ENCODE peak calls at places on chromosomes 3 and 15, in ten cellular contexts. One of them, this sample, is unnamed.

GRCh38 chr3:111073186-111073585 is 1.6 kb downstream of the NECTIN3 start:
- DNase-seq in GM23338: no peak
- DNase-seq in B cell: no peak
- DNase-seq in BJ: no peak
- DNase-seq in epithelial cell of esophagus: peak
- DNase-seq in GM12865: no peak
- DNase-seq in IMR-90: peak
- DNase-seq in left lung: no peak
- DNase-seq in fibroblast of the aortic adventitia: peak
- DNase-seq in progenitor cell of endocrine pancreas: no peak
- DNase-seq in this sample: no peak

GRCh38 chr3:187831125-187832051 is 86.1 kb upstream of the BCL6 start:
- DNase-seq in GM23338: no peak
- DNase-seq in fibroblast of the aortic adventitia: no peak
- DNase-seq in epithelial cell of esophagus: no peak
- DNase-seq in left lung: no peak
- DNase-seq in BJ: no peak
- DNase-seq in B cell: no peak
- DNase-seq in IMR-90: peak
- DNase-seq in progenitor cell of endocrine pancreas: no peak
- DNase-seq in GM12865: no peak
- DNase-seq in this sample: no peak

GRCh38 chr3:136932518-136932917 is 25.3 kb upstream of the IL20RB start:
- DNase-seq in progenitor cell of endocrine pancreas: no peak
- DNase-seq in GM12865: peak
- DNase-seq in BJ: no peak
- DNase-seq in GM23338: no peak
- DNase-seq in epithelial cell of esophagus: peak
- DNase-seq in fibroblast of the aortic adventitia: no peak
- DNase-seq in IMR-90: peak
- DNase-seq in B cell: no peak
- DNase-seq in left lung: no peak
- DNase-seq in this sample: no peak

GRCh38 chr15:45867281-45867680 is 232.5 kb downstream of the SQOR start:
- DNase-seq in epithelial cell of esophagus: peak
- DNase-seq in GM12865: no peak
- DNase-seq in GM23338: no peak
- DNase-seq in BJ: no peak
- DNase-seq in progenitor cell of endocrine pancreas: no peak
- DNase-seq in B cell: no peak
- DNase-seq in left lung: no peak
- DNase-seq in fibroblast of the aortic adventitia: no peak
- DNase-seq in IMR-90: no peak
- DNase-seq in this sample: no peak

GRCh38 chr3:28125342-28125741 is 116.1 kb upstream of the CMC1 start:
- DNase-seq in GM23338: no peak
- DNase-seq in BJ: no peak
- DNase-seq in left lung: no peak
- DNase-seq in GM12865: no peak
- DNase-seq in progenitor cell of endocrine pancreas: no peak
- DNase-seq in fibroblast of the aortic adventitia: no peak
- DNase-seq in B cell: no peak
- DNase-seq in IMR-90: no peak
- DNase-seq in epithelial cell of esophagus: no peak
- DNase-seq in this sample: no peak

GRCh38 chr3:111971533-111971932 is 7.3 kb upstream of the ABHD10 start:
- DNase-seq in epithelial cell of esophagus: no peak
- DNase-seq in IMR-90: no peak
- DNase-seq in B cell: no peak
- DNase-seq in GM23338: no peak
- DNase-seq in progenitor cell of endocrine pancreas: no peak
- DNase-seq in GM12865: no peak
- DNase-seq in BJ: no peak
- DNase-seq in left lung: no peak
- DNase-seq in fibroblast of the aortic adventitia: no peak
- DNase-seq in this sample: no peak

GRCh38 chr3:130386604-130387263 is 41.3 kb downstream of the COL6A5 start:
- DNase-seq in GM23338: no peak
- DNase-seq in left lung: no peak
- DNase-seq in progenitor cell of endocrine pancreas: no peak
- DNase-seq in epithelial cell of esophagus: peak
- DNase-seq in fibroblast of the aortic adventitia: peak
- DNase-seq in IMR-90: peak
- DNase-seq in BJ: no peak
- DNase-seq in GM12865: no peak
- DNase-seq in B cell: no peak
- DNase-seq in this sample: no peak

GRCh38 chr15:56821721-56822425 is 88.6 kb upstream of the ZNF280D start:
- DNase-seq in GM12865: peak
- DNase-seq in B cell: peak
- DNase-seq in left lung: peak
- DNase-seq in GM23338: peak
- DNase-seq in epithelial cell of esophagus: peak
- DNase-seq in IMR-90: peak
- DNase-seq in fibroblast of the aortic adventitia: peak
- DNase-seq in progenitor cell of endocrine pancreas: peak
- DNase-seq in BJ: no peak
- DNase-seq in this sample: peak

GRCh38 chr3:30486386-30486785 is 120.0 kb upstream of the TGFBR2 start:
- DNase-seq in progenitor cell of endocrine pancreas: no peak
- DNase-seq in left lung: no peak
- DNase-seq in fibroblast of the aortic adventitia: no peak
- DNase-seq in GM12865: no peak
- DNase-seq in IMR-90: no peak
- DNase-seq in BJ: no peak
- DNase-seq in B cell: no peak
- DNase-seq in GM23338: no peak
- DNase-seq in epithelial cell of esophagus: no peak
- DNase-seq in this sample: no peak

GRCh38 chr3:114362815-114363214 is 69.0 kb downstream of the TIGIT start:
- DNase-seq in fibroblast of the aortic adventitia: peak
- DNase-seq in IMR-90: peak
- DNase-seq in GM12865: peak
- DNase-seq in B cell: no peak
- DNase-seq in epithelial cell of esophagus: peak
- DNase-seq in left lung: no peak
- DNase-seq in GM23338: peak
- DNase-seq in BJ: no peak
- DNase-seq in progenitor cell of endocrine pancreas: no peak
- DNase-seq in this sample: no peak

GRCh38 chr3:21962456-21962855 is 211.4 kb upstream of the ZNF385D start:
- DNase-seq in B cell: no peak
- DNase-seq in GM12865: no peak
- DNase-seq in BJ: no peak
- DNase-seq in IMR-90: peak
- DNase-seq in progenitor cell of endocrine pancreas: no peak
- DNase-seq in epithelial cell of esophagus: no peak
- DNase-seq in fibroblast of the aortic adventitia: peak
- DNase-seq in GM23338: no peak
- DNase-seq in left lung: no peak
- DNase-seq in this sample: no peak

GRCh38 chr15:73633991-73634495 is 854 bp upstream of the NPTN start:
- DNase-seq in GM12865: no peak
- DNase-seq in GM23338: no peak
- DNase-seq in fibroblast of the aortic adventitia: peak
- DNase-seq in progenitor cell of endocrine pancreas: no peak
- DNase-seq in IMR-90: peak
- DNase-seq in left lung: no peak
- DNase-seq in BJ: peak
- DNase-seq in B cell: no peak
- DNase-seq in epithelial cell of esophagus: peak
- DNase-seq in this sample: no peak

GRCh38 chr3:11211531-11212300 is 57.4 kb downstream of the HRH1 start:
- DNase-seq in B cell: no peak
- DNase-seq in GM23338: peak
- DNase-seq in IMR-90: peak
- DNase-seq in progenitor cell of endocrine pancreas: no peak
- DNase-seq in BJ: no peak
- DNase-seq in left lung: no peak
- DNase-seq in epithelial cell of esophagus: no peak
- DNase-seq in fibroblast of the aortic adventitia: peak
- DNase-seq in GM12865: no peak
- DNase-seq in this sample: no peak

GRCh38 chr3:18223591-18224338 is 201.4 kb downstream of the SATB1 start:
- DNase-seq in epithelial cell of esophagus: no peak
- DNase-seq in IMR-90: no peak
- DNase-seq in GM23338: no peak
- DNase-seq in BJ: no peak
- DNase-seq in progenitor cell of endocrine pancreas: no peak
- DNase-seq in GM12865: peak
- DNase-seq in B cell: peak
- DNase-seq in left lung: no peak
- DNase-seq in fibroblast of the aortic adventitia: no peak
- DNase-seq in this sample: no peak

DNA sequence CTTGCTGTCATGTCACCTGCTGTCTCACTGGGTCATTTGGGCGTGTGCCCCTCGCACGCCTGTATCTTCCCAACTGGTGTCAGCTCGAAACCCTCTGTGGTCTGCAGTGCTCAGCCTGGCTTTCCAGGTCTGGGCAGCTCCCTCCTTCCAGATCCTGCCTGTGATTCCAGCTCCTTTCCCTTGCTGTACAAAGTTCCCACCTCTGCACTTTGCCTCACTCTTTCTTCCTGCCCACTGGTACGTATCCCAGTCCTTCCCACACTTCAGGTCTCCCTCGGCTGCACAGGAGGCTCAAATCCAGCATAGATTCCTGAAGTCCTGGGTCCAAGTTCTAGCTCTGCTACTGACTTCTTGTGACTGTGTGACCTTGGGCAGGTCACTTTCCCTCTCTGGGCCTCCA is 2.1 kb upstream of the PAQR5 start:
- DNase-seq in epithelial cell of esophagus: no peak
- DNase-seq in fibroblast of the aortic adventitia: no peak
- DNase-seq in GM12865: no peak
- DNase-seq in GM23338: no peak
- DNase-seq in BJ: no peak
- DNase-seq in left lung: no peak
- DNase-seq in IMR-90: no peak
- DNase-seq in progenitor cell of endocrine pancreas: no peak
- DNase-seq in B cell: no peak
- DNase-seq in this sample: no peak
- TF ChIP-seq CTCF in epithelial cell of esophagus: no peak
- TF ChIP-seq CTCF in fibroblast of the aortic adventitia: no peak
- TF ChIP-seq CTCF in GM12865: no peak
- TF ChIP-seq CTCF in GM23338: no peak
- TF ChIP-seq CTCF in BJ: no peak
- TF ChIP-seq CTCF in left lung: no peak
- TF ChIP-seq CTCF in IMR-90: no peak
- TF ChIP-seq CTCF in progenitor cell of endocrine pancreas: no peak
- TF ChIP-seq CTCF in B cell: no peak
- TF ChIP-seq CTCF in this sample: no peak

GRCh38 chr15:82995938-82996337 is 9.9 kb downstream of the RAMAC start:
- DNase-seq in B cell: no peak
- DNase-seq in epithelial cell of esophagus: peak
- DNase-seq in GM23338: no peak
- DNase-seq in progenitor cell of endocrine pancreas: no peak
- DNase-seq in BJ: no peak
- DNase-seq in GM12865: no peak
- DNase-seq in fibroblast of the aortic adventitia: no peak
- DNase-seq in IMR-90: peak
- DNase-seq in left lung: no peak
- DNase-seq in this sample: no peak
- TF ChIP-seq CTCF in B cell: no peak
- TF ChIP-seq CTCF in epithelial cell of esophagus: no peak
- TF ChIP-seq CTCF in GM23338: no peak
- TF ChIP-seq CTCF in progenitor cell of endocrine pancreas: no peak
- TF ChIP-seq CTCF in BJ: no peak
- TF ChIP-seq CTCF in GM12865: no peak
- TF ChIP-seq CTCF in fibroblast of the aortic adventitia: no peak
- TF ChIP-seq CTCF in IMR-90: no peak
- TF ChIP-seq CTCF in left lung: no peak
- TF ChIP-seq CTCF in this sample: no peak

DNA sequence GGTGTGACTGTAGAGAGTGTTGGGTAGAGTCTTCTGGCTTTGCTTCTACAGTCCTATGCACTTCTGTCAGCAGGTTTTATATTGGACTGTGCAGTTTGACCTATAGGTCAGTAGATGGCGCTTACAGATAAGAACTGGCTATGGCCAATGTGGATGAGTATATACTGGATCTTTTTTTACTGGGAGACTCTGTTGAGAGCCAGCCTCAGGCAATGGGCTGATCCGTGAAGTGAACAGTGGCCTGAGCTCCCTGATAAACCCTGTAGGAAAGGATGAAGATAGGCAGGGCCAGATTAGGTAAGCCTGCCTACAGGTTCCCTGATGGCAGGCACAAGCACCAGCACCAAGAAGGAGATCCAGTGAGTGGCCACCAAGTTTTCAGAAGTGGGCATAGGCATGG is 325.9 kb upstream of the SGO1 start:
- DNase-seq in B cell: no peak
- DNase-seq in BJ: peak
- DNase-seq in IMR-90: peak
- DNase-seq in fibroblast of the aortic adventitia: peak
- DNase-seq in left lung: no peak
- DNase-seq in epithelial cell of esophagus: peak
- DNase-seq in GM12865: peak
- DNase-seq in GM23338: peak
- DNase-seq in progenitor cell of endocrine pancreas: no peak
- DNase-seq in this sample: no peak
- TF ChIP-seq CTCF in B cell: peak
- TF ChIP-seq CTCF in BJ: peak
- TF ChIP-seq CTCF in IMR-90: peak
- TF ChIP-seq CTCF in fibroblast of the aortic adventitia: peak
- TF ChIP-seq CTCF in left lung: peak
- TF ChIP-seq CTCF in epithelial cell of esophagus: peak
- TF ChIP-seq CTCF in GM12865: peak
- TF ChIP-seq CTCF in GM23338: peak
- TF ChIP-seq CTCF in progenitor cell of endocrine pancreas: peak
- TF ChIP-seq CTCF in this sample: peak

DNA sequence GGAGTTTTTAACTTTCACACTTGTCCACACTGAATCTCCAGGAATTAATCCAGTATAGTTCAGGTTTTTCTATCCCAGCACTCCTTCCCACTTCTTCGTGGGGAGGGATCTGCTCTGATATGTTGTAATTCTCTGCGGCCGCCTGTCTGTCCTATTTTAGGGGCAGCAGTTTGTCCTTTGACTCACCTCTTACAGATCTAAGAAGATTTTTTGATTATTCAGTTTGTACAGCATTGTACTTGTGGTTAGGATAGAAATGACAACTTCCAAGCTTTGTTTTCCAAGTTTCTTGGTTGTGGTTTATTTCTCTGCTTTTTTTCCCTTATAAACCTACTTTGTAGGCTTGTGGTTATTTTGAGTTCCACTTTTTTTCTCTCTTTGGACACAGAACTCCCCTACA is 601.7 kb downstream of the SI start:
- DNase-seq in BJ: no peak
- DNase-seq in fibroblast of the aortic adventitia: no peak
- DNase-seq in GM23338: no peak
- DNase-seq in progenitor cell of endocrine pancreas: no peak
- DNase-seq in B cell: no peak
- DNase-seq in epithelial cell of esophagus: no peak
- DNase-seq in left lung: no peak
- DNase-seq in IMR-90: no peak
- DNase-seq in GM12865: no peak
- DNase-seq in this sample: no peak
- TF ChIP-seq CTCF in BJ: no peak
- TF ChIP-seq CTCF in fibroblast of the aortic adventitia: no peak
- TF ChIP-seq CTCF in GM23338: no peak
- TF ChIP-seq CTCF in progenitor cell of endocrine pancreas: no peak
- TF ChIP-seq CTCF in B cell: no peak
- TF ChIP-seq CTCF in epithelial cell of esophagus: no peak
- TF ChIP-seq CTCF in left lung: no peak
- TF ChIP-seq CTCF in IMR-90: no peak
- TF ChIP-seq CTCF in GM12865: no peak
- TF ChIP-seq CTCF in this sample: no peak